ENCODE peak calls at places on chromosomes 6 and 20, in nine cellular contexts. H is CD8-positive, alpha-beta memory T cell; J is PC-3; G is psoas muscle; R is fibroblast of lung; C is body of pancreas; V is mammary epithelial cell; P is right atrium auricular region; O is tibial artery. B is an unnamed sample.

GRCh38 chr6:32371803-32372202 is at the start of gene TSBP1:
- DNase-seq in H (no peak), J (no peak), G (no peak), R (no peak), C (no peak), V (no peak), P (no peak), O (no peak), B (no peak)

GRCh38 chr6:156731436-156731835 is 45.7 kb upstream of the ARID1B start:
- DNase-seq in H (no peak), J (peak; percentile 54), G (no peak), R (peak; percentile 16), C (no peak), V (peak; percentile 67), P (no peak), O (no peak), B (peak; percentile 42)

GRCh38 chr20:58712116-58712822 is 19.7 kb downstream of the NPEPL1 start:
- DNase-seq in H (no peak), J (no peak), G (no peak), R (no peak), C (peak; percentile 4), V (no peak), P (peak; percentile 44), O (peak; percentile 51), B (no peak)

GRCh38 chr6:31791324-31792089 is 4.0 kb downstream of the VARS1 start:
- DNase-seq in H (no peak), J (peak; percentile 53), G (no peak), R (peak; percentile 22), C (peak; percentile 68), V (no peak), P (no peak), O (no peak), B (peak; percentile 75)

GRCh38 chr6:83062225-83062624 is 3.4 kb downstream of the UBE3D start:
- DNase-seq in H (no peak), J (no peak), G (no peak), R (peak; percentile 39), C (no peak), V (no peak), P (no peak), O (no peak), B (peak; percentile 36)

GRCh38 chr6:132000296-132000695 is 49.1 kb upstream of the CCN2 start:
- DNase-seq in H (no peak), J (no peak), G (no peak), R (no peak), C (no peak), V (no peak), P (no peak), O (no peak), B (no peak)

GRCh38 chr6:56524891-56525703 is 117.6 kb downstream of the DST start:
- DNase-seq in H (no peak), J (peak; percentile 84), G (no peak), R (peak; percentile 92), C (no peak), V (peak; percentile 38), P (no peak), O (no peak), B (peak; percentile 92)

GRCh38 chr6:131107166-131107565 is 28.1 kb upstream of the AKAP7 start:
- DNase-seq in H (no peak), J (peak; percentile 30), G (no peak), R (peak; percentile 96), C (no peak), V (peak; percentile 18), P (no peak), O (no peak), B (peak; percentile 59)

GRCh38 chr6:8279094-8279805 is 156.1 kb downstream of the SLC35B3 start:
- DNase-seq in H (no peak), J (no peak), G (no peak), R (no peak), C (no peak), V (no peak), P (no peak), O (no peak), B (no peak)

GRCh38 chr20:55977723-55978481 is 27.4 kb downstream of the CBLN4 start:
- DNase-seq in H (no peak), J (no peak), G (no peak), R (peak; percentile 0), C (peak; percentile 18), V (no peak), P (no peak), O (no peak), B (no peak)

GRCh38 chr6:156718647-156719394 is 58.4 kb upstream of the ARID1B start:
- DNase-seq in H (no peak), J (no peak), G (peak; percentile 68), R (peak; percentile 84), C (peak; percentile 67), V (no peak), P (peak; percentile 62), O (peak; percentile 94), B (peak; percentile 93)

GRCh38 chr6:12245763-12246720 is 44.1 kb upstream of the EDN1 start:
- DNase-seq in H (no peak), J (peak; percentile 69), G (no peak), R (no peak), C (no peak), V (peak; percentile 38), P (no peak), O (no peak), B (peak; percentile 36)

GRCh38 chr6:13248549-13248948 is 79.8 kb downstream of the TBC1D7 start:
- DNase-seq in H (no peak), J (no peak), G (no peak), R (no peak), C (no peak), V (no peak), P (no peak), O (no peak), B (no peak)

GRCh38 chr6:148713033-148713738 is 33.6 kb upstream of the UST start:
- DNase-seq in H (no peak), J (no peak), G (no peak), R (no peak), C (no peak), V (no peak), P (no peak), O (no peak), B (no peak)

GRCh38 chr6:169527306-169527705 is 174.5 kb downstream of the WDR27 start:
- DNase-seq in H (no peak), J (no peak), G (no peak), R (peak; percentile 46), C (no peak), V (peak; percentile 10), P (no peak), O (no peak), B (peak; percentile 53)

GRCh38 chr6:4606681-4607025 is 169.6 kb upstream of the CDYL start:
- DNase-seq in H (no peak), J (no peak), G (no peak), R (no peak), C (no peak), V (no peak), P (no peak), O (no peak), B (no peak)

GRCh38 chr6:5695260-5696245 is 311.2 kb downstream of the NRN1 start:
- DNase-seq in H (no peak), J (peak; percentile 69), G (peak; percentile 28), R (peak; percentile 92), C (no peak), V (peak; percentile 55), P (no peak), O (no peak), B (peak; percentile 45)

DNA sequence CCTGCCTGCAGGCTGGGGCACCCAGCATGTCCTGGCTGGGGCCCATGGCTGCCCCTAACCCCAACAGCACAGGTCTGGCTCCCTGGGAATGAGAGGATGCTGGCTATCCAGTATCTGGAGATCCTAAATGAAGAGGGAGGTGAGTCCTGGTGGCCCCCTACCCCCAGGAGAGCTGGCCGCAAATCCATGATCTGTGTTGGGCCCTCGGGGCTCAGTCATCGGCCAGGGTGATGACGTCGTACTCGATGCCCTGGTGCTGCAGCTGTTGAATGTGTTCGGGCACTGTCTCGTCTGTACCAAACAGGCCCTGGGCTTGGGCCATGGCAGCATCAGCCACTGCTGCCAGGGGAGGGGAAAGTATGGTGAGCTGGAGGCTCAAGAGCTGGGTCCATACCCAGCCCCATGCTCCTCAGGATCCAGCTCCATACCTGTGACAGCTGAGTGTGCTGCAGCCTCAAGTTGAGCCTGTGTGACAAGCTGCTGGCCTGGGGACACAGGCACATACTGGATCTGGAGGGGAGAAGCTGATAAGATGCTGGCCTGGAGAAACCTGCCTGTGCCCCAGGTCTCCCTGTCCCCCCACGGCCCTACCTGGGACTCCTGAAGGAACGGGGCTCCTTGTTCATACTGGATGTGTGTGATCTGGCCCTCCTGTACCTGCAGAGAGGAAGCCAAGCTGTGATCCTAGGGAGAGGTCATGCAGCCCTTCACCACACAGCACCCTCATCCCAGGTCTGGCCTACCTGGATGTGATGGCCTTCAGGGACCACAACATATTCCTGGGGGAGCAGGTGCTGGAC is 14.5 kb downstream of the PCIF1 start:
- DNase-seq in H (no peak), J (no peak), G (no peak), R (no peak), C (no peak), V (no peak), P (no peak), O (no peak), B (no peak)
- H3K36me3 ChIP-seq in H (peaks cover 86% of the 10 kb centered on the region), J (peaks cover 56% of the 10 kb centered on the region), G (peaks cover 100% of the 10 kb centered on the region), R (peaks cover 71% of the 10 kb centered on the region), C (peaks cover 29% of the 10 kb centered on the region), V (peaks cover 27% of the 10 kb centered on the region), P (peaks cover 98% of the 10 kb centered on the region), O (peaks cover 79% of the 10 kb centered on the region), B (peaks cover 95% of the 10 kb centered on the region)

GRCh38 chr20:37693203-37693602 is 627 bp upstream of the CTNNBL1 start:
- DNase-seq in H (no peak), J (no peak), G (no peak), R (no peak), C (no peak), V (no peak), P (no peak), O (no peak), B (peak; percentile 28)
- H3K4me3 ChIP-seq in H (peak overlapping the region; percentile 93), J (peak overlapping the region; percentile 94), G (peak overlapping the region; percentile 98), R (peak overlapping the region; percentile 96), C (peak overlapping the region; percentile 92), V (peak overlapping the region; percentile 60), P (peak overlapping the region; percentile 75), O (peak overlapping the region; percentile 79), B (peak overlapping the region; percentile 96)

DNA sequence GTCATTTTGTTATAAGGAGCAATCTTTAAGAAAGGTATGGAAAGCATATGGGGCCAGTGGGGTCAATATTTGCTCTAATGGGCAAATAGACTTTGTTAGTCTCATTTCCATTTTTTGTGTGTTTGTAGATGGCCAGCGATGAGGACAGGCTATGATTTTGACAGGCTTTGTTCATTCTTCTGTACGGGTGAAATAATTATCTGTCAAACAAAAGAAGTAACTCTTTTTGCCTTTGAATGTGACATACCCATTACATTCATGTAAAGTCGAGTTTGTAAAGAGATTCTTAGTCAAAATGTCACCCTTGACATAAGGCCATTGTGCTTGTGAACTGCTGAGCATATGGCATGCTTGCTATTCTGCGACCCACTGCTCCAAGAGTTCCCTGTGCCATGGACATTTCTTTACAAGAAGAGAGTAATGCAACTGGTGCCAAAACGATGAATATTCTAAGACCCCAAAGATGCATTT is 38.1 kb upstream of the JAG1 start:
- DNase-seq in H (no peak), J (no peak), G (no peak), R (no peak), C (no peak), V (no peak), P (no peak), O (no peak), B (no peak)
- H3K4me1 ChIP-seq in H (no peaks in the 10 kb centered on the region), J (peaks cover 61% of the 10 kb centered on the region), G (no peaks in the 10 kb centered on the region), R (no peaks in the 10 kb centered on the region), C (peaks cover 42% of the 10 kb centered on the region), V (peaks cover 12% of the 10 kb centered on the region), P (peaks cover 12% of the 10 kb centered on the region), O (peaks cover 3% of the 10 kb centered on the region), B (peaks cover 40% of the 10 kb centered on the region)

DNA sequence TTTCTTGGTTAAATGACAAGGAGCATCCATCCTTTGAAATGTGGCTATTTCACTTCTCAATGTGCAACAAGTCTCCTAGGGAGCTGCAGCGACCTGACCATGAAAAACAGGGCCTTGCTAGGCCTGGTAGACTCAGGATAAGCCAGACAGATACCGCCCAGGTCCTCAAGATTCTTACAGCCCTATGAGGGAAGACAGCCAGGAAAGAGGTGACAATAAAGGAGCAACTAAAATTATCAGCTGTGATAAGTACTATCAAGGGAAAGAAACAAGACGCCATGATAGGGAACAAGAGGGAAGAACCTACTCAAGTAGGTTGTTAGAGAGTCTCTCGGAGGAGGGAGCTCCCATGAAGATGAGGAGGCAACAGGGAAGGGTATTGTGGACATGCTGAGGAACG is 51.4 kb upstream of the EMILIN3 start:
- DNase-seq in H (no peak), J (no peak), G (no peak), R (no peak), C (no peak), V (no peak), P (no peak), O (no peak), B (no peak)
- H3K36me3 ChIP-seq in H (peaks cover 70% of the 10 kb centered on the region), J (peaks cover 37% of the 10 kb centered on the region), G (peaks cover 99% of the 10 kb centered on the region), R (peaks cover 6% of the 10 kb centered on the region), C (peaks cover 37% of the 10 kb centered on the region), V (peaks cover 3% of the 10 kb centered on the region), P (peaks cover 69% of the 10 kb centered on the region), O (peaks cover 76% of the 10 kb centered on the region), B (peaks cover 90% of the 10 kb centered on the region)